ENCODE peak calls at places on chromosomes 3 and 15, in six cellular contexts. H, V, J, R, K and A are unnamed samples. For H3K4me1, the result is how much of the 10 kb centered on the place peaks cover.

GRCh38 chr3:128814514-128815317 is 64.7 kb upstream of the ACAD9 start:
- DNase-seq in H (no peak), V (no peak), J (no peak), R (no peak), K (no peak), A (no peak)

GRCh38 chr3:35413483-35413882 is 225.8 kb upstream of the ARPP21 start:
- DNase-seq in H (no peak), V (no peak), J (no peak), R (no peak), K (no peak), A (no peak)

GRCh38 chr3:50126287-50127211 is 28.6 kb upstream of the SEMA3F start:
- DNase-seq in H (peak), V (peak), J (no peak), R (no peak), K (peak), A (peak)

GRCh38 chr3:13647314-13648059 is 98.6 kb downstream of the FBLN2 start:
- DNase-seq in H (no peak), V (no peak), J (no peak), R (no peak), K (no peak), A (no peak)

GRCh38 chr3:76638006-76638405 is 401.9 kb upstream of the ROBO2 start:
- DNase-seq in H (no peak), V (no peak), J (no peak), R (no peak), K (no peak), A (no peak)

GRCh38 chr3:33467786-33468185 is 27.6 kb upstream of the UBP1 start:
- DNase-seq in H (peak), V (no peak), J (no peak), R (no peak), K (no peak), A (no peak)

GRCh38 chr3:58532794-58533220 is 4.2 kb downstream of the ACOX2 start:
- DNase-seq in H (peak), V (peak), J (peak), R (peak), K (peak), A (peak)

GRCh38 chr3:126479642-126480041 is 4.0 kb upstream of the ZXDC start:
- DNase-seq in H (no peak), V (no peak), J (no peak), R (no peak), K (no peak), A (no peak)

GRCh38 chr3:177452487-177452886 is 255.2 kb upstream of the TBL1XR1 start:
- DNase-seq in H (no peak), V (no peak), J (no peak), R (no peak), K (no peak), A (no peak)

GRCh38 chr3:32399030-32399620 is 7.5 kb downstream of the CMTM7 start:
- DNase-seq in H (peak), V (peak), J (no peak), R (no peak), K (no peak), A (no peak)

GRCh38 chr3:40191850-40192448 is 117.6 kb upstream of the EIF1B start:
- DNase-seq in H (peak), V (peak), J (peak), R (peak), K (peak), A (peak)

GRCh38 chr3:51967384-51968174 is at the start of gene PCBP4:
- DNase-seq in H (peak), V (peak), J (peak), R (peak), K (peak), A (peak)

GRCh38 chr15:57527382-57528091 is 64.2 kb upstream of the MYZAP start:
- DNase-seq in H (peak), V (peak), J (no peak), R (peak), K (peak), A (no peak)

GRCh38 chr3:179063945-179064560 is 7.6 kb downstream of the ZMAT3 start:
- DNase-seq in H (no peak), V (no peak), J (no peak), R (no peak), K (no peak), A (no peak)

GRCh38 chr15:48084759-48085420 is 35.9 kb upstream of the SLC24A5 start:
- DNase-seq in H (peak), V (peak), J (no peak), R (no peak), K (no peak), A (no peak)

GRCh38 chr3:29822051-29822450 is 541.2 kb downstream of the RBMS3 start:
- DNase-seq in H (no peak), V (no peak), J (no peak), R (no peak), K (no peak), A (no peak)

GRCh38 chr3:61237858-61238257 is 13.4 kb downstream of the FHIT start:
- DNase-seq in H (no peak), V (no peak), J (no peak), R (no peak), K (no peak), A (no peak)

GRCh38 chr3:157100997-157101396 is 59.0 kb downstream of the CCNL1 start:
- DNase-seq in H (no peak), V (no peak), J (no peak), R (no peak), K (no peak), A (no peak)

GRCh38 chr3:157098121-157098822 is 61.7 kb downstream of the CCNL1 start:
- DNase-seq in H (no peak), V (no peak), J (no peak), R (no peak), K (no peak), A (no peak)

GRCh38 chr3:157098823-157099185 is 61.1 kb downstream of the CCNL1 start:
- DNase-seq in H (no peak), V (no peak), J (no peak), R (no peak), K (no peak), A (no peak)

GRCh38 chr3:157100079-157100477 is 59.9 kb downstream of the CCNL1 start:
- DNase-seq in H (no peak), V (no peak), J (no peak), R (no peak), K (no peak), A (no peak)

DNA sequence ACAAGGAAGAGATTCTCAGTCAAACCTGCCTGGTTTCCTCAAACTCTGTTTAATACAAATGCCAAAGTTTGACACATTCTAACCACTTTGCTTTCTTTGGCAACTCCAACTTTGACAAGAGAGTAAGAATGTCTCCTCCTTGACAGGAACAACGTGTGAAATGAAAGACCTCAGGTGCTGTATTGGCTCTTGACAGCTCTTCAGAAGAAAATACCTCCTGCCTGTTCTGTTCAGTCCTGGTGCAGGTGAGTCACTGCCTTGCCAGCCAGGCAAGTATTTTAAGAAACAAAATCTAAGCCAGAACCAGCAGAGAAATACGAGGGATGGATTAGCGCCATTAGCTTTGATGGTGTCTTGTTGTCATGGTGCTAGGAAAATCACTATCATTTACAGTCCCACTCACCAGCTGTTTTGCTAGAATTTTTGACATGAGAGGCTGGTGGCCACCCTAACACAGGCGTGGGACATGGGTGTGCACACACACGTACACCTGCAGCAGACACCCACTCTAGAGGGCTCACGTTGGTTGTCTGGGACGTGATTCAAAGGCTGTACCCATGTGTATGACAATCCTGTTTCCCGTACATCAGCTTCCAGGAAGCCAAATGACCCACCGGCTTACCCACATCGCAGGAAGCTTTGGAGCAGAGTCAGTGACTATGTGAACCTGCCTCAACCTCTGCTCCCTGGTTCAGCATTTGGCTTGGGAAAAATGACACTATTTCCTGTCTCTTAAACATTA is 60.4 kb downstream of the CCNL1 start:
- DNase-seq in H (no peak), V (no peak), J (no peak), R (no peak), K (no peak), A (no peak)
- H3K4me1 ChIP-seq in H (under half), V (under half), J (under half), R (under half), K (under half), A (under half)

GRCh38 chr15:64162869-64163661 is at the start of gene PPIB:
- DNase-seq in H (peak), V (peak), J (peak), R (peak), K (peak), A (peak)

GRCh38 chr15:64164436-64164835 is 1.6 kb upstream of the PPIB start:
- DNase-seq in H (no peak), V (no peak), J (no peak), R (no peak), K (no peak), A (no peak)

GRCh38 chr15:64161688-64162477 is 939 bp downstream of the PPIB start:
- DNase-seq in H (no peak), V (no peak), J (no peak), R (no peak), K (no peak), A (no peak)

GRCh38 chr15:64163662-64164362 is 990 bp upstream of the PPIB start:
- DNase-seq in H (peak), V (no peak), J (no peak), R (no peak), K (no peak), A (peak)

DNA sequence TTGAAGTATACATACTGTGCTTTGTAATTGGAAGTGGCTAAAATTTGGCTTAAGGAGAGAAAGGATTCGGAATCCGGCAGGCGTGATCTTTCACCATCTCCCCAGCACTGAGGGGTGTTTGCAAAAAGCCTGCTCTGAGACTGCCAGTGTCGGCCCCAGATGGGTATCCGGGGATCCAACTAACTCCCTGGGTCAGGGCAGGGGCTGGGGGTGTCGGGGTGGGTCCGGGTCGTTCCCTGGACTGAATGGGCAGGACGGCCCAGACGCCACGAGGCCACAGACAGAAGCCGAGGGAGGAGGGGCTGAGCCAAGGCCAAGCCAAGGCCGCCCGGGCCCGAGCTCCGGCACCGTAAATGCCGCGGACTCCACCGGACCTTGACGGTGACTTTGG is 349 bp downstream of the PPIB start:
- DNase-seq in H (no peak), V (no peak), J (no peak), R (peak), K (no peak), A (no peak)
- H3K4me1 ChIP-seq in H (under half), V (under half), J (under half), R (under half), K (under half), A (half or more)

DNA sequence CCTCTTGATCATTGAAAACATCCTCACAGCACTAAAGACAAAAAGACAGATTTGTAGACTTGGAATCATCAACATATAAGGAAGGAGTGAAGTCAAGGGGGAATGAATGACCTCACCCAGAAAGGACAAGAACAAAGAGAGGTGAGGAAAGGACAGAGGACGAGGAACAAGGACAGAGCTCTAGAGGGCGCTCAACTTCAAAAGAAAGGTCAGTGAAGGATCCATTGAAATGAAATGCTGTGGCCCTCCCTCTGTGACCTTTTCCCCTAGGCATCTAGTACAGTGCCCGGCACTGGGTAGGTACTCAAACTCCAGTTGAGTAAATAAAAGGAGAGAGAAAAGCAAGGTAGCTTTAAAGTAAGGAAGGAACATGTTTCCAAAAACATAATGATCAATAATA is 2.6 kb downstream of the ATP8B4 start:
- DNase-seq in H (peak), V (peak), J (no peak), R (no peak), K (no peak), A (no peak)
- H3K4me1 ChIP-seq in H (under half), V (under half), J (under half), R (under half), K (under half), A (under half)

GRCh38 chr3:184320099-184320445 is 5.7 kb downstream of the EIF4G1 start:
- DNase-seq in H (peak), V (no peak), J (peak), R (peak), K (peak), A (peak)
- H3K4me1 ChIP-seq in H (under half), V (under half), J (under half), R (under half), K (under half), A (half or more)

GRCh38 chr3:63932509-63933212 is 20.5 kb upstream of the SCAANT1 start:
- DNase-seq in H (no peak), V (no peak), J (no peak), R (no peak), K (no peak), A (no peak)
- H3K4me1 ChIP-seq in H (under half), V (half or more), J (half or more), R (under half), K (under half), A (under half)

GRCh38 chr3:23835087-23835486 is 29.3 kb downstream of the UBE2E1 start:
- DNase-seq in H (no peak), V (no peak), J (no peak), R (no peak), K (no peak), A (no peak)
- H3K4me1 ChIP-seq in H (under half), V (under half), J (under half), R (under half), K (under half), A (under half)

GRCh38 chr3:48502728-48503168 is 1.2 kb downstream of the SHISA5 start:
- DNase-seq in H (no peak), V (no peak), J (peak), R (peak), K (peak), A (peak)

GRCh38 chr3:48505146-48505545 is 1.2 kb upstream of the SHISA5 start:
- DNase-seq in H (no peak), V (no peak), J (no peak), R (no peak), K (no peak), A (no peak)

GRCh38 chr3:48503406-48504050 is 446 bp downstream of the SHISA5 start:
- DNase-seq in H (peak), V (peak), J (peak), R (peak), K (peak), A (peak)

GRCh38 chr3:48502121-48502520 is 1.9 kb downstream of the SHISA5 start:
- DNase-seq in H (no peak), V (no peak), J (no peak), R (no peak), K (no peak), A (no peak)

GRCh38 chr3:48504051-48504946 is at the start of gene SHISA5:
- DNase-seq in H (peak), V (peak), J (peak), R (peak), K (peak), A (peak)
- H3K4me1 ChIP-seq in H (under half), V (under half), J (under half), R (under half), K (under half), A (half or more)